ENCODE peak calls at places on chromosome X, in four cellular contexts. One of them, this sample, is unnamed.

GRCh38 chrX:110341189-110342035 is 17.2 kb upstream of the RTL9 start:
- DNase-seq in activated CD8-positive, alpha-beta memory T cell treated with anti-CD3 and anti-CD28 coated beads for 1 hour: no peak
- DNase-seq in amniotic stem cell: peak
- DNase-seq in kidney glomerular epithelial cell: no peak
- DNase-seq in this sample: no peak

GRCh38 chrX:20253232-20253543 is 13.5 kb downstream of the RPS6KA3 start:
- DNase-seq in activated CD8-positive, alpha-beta memory T cell treated with anti-CD3 and anti-CD28 coated beads for 1 hour: no peak
- DNase-seq in amniotic stem cell: no peak
- DNase-seq in kidney glomerular epithelial cell: no peak
- DNase-seq in this sample: no peak

GRCh38 chrX:28324306-28324705 is 262.9 kb upstream of the IL1RAPL1 start:
- DNase-seq in activated CD8-positive, alpha-beta memory T cell treated with anti-CD3 and anti-CD28 coated beads for 1 hour: no peak
- DNase-seq in amniotic stem cell: no peak
- DNase-seq in kidney glomerular epithelial cell: no peak
- DNase-seq in this sample: no peak

GRCh38 chrX:100980608-100981497 is 11.3 kb downstream of the ARL13A start:
- DNase-seq in activated CD8-positive, alpha-beta memory T cell treated with anti-CD3 and anti-CD28 coated beads for 1 hour: no peak
- DNase-seq in amniotic stem cell: peak
- DNase-seq in kidney glomerular epithelial cell: no peak
- DNase-seq in this sample: peak

GRCh38 chrX:716136-716535 is 85.5 kb downstream of the SHOX start:
- DNase-seq in activated CD8-positive, alpha-beta memory T cell treated with anti-CD3 and anti-CD28 coated beads for 1 hour: no peak
- DNase-seq in amniotic stem cell: no peak
- DNase-seq in kidney glomerular epithelial cell: no peak
- DNase-seq in this sample: no peak

GRCh38 chrX:43269201-43269600 is 386.9 kb upstream of the MAOA start:
- DNase-seq in activated CD8-positive, alpha-beta memory T cell treated with anti-CD3 and anti-CD28 coated beads for 1 hour: no peak
- DNase-seq in amniotic stem cell: no peak
- DNase-seq in kidney glomerular epithelial cell: no peak
- DNase-seq in this sample: no peak

GRCh38 chrX:14673764-14674163 is 144.4 kb downstream of the GLRA2 start:
- DNase-seq in activated CD8-positive, alpha-beta memory T cell treated with anti-CD3 and anti-CD28 coated beads for 1 hour: no peak
- DNase-seq in amniotic stem cell: peak
- DNase-seq in kidney glomerular epithelial cell: peak
- DNase-seq in this sample: no peak

GRCh38 chrX:69136546-69137331 is 28.5 kb downstream of the PJA1 start:
- DNase-seq in activated CD8-positive, alpha-beta memory T cell treated with anti-CD3 and anti-CD28 coated beads for 1 hour: no peak
- DNase-seq in amniotic stem cell: no peak
- DNase-seq in kidney glomerular epithelial cell: no peak
- DNase-seq in this sample: peak

GRCh38 chrX:1657367-1658082 is 42.7 kb downstream of the ASMT start:
- DNase-seq in activated CD8-positive, alpha-beta memory T cell treated with anti-CD3 and anti-CD28 coated beads for 1 hour: peak
- DNase-seq in amniotic stem cell: no peak
- DNase-seq in kidney glomerular epithelial cell: peak
- DNase-seq in this sample: no peak

GRCh38 chrX:112731793-112732192 is 52.1 kb upstream of the LHFPL1 start:
- DNase-seq in activated CD8-positive, alpha-beta memory T cell treated with anti-CD3 and anti-CD28 coated beads for 1 hour: no peak
- DNase-seq in amniotic stem cell: peak
- DNase-seq in kidney glomerular epithelial cell: no peak
- DNase-seq in this sample: no peak

GRCh38 chrX:24360272-24360671 is at the start of gene SUPT20HL1:
- DNase-seq in activated CD8-positive, alpha-beta memory T cell treated with anti-CD3 and anti-CD28 coated beads for 1 hour: no peak
- DNase-seq in amniotic stem cell: no peak
- DNase-seq in kidney glomerular epithelial cell: no peak
- DNase-seq in this sample: no peak

GRCh38 chrX:135010921-135011320 is 11.4 kb downstream of the RTL8B start:
- DNase-seq in activated CD8-positive, alpha-beta memory T cell treated with anti-CD3 and anti-CD28 coated beads for 1 hour: no peak
- DNase-seq in amniotic stem cell: no peak
- DNase-seq in kidney glomerular epithelial cell: no peak
- DNase-seq in this sample: no peak

GRCh38 chrX:115560978-115561604 is at the start of gene PLS3:
- DNase-seq in activated CD8-positive, alpha-beta memory T cell treated with anti-CD3 and anti-CD28 coated beads for 1 hour: no peak
- DNase-seq in amniotic stem cell: peak
- DNase-seq in kidney glomerular epithelial cell: peak
- DNase-seq in this sample: peak

GRCh38 chrX:70613295-70613694 is 168.7 kb downstream of the DLG3 start:
- DNase-seq in activated CD8-positive, alpha-beta memory T cell treated with anti-CD3 and anti-CD28 coated beads for 1 hour: no peak
- DNase-seq in amniotic stem cell: no peak
- DNase-seq in kidney glomerular epithelial cell: no peak
- DNase-seq in this sample: no peak

GRCh38 chrX:38654302-38654701 is 93.0 kb downstream of the TSPAN7 start:
- DNase-seq in activated CD8-positive, alpha-beta memory T cell treated with anti-CD3 and anti-CD28 coated beads for 1 hour: no peak
- DNase-seq in amniotic stem cell: no peak
- DNase-seq in kidney glomerular epithelial cell: peak
- DNase-seq in this sample: no peak

GRCh38 chrX:54950730-54951375 is 30.2 kb downstream of the TRO start:
- DNase-seq in activated CD8-positive, alpha-beta memory T cell treated with anti-CD3 and anti-CD28 coated beads for 1 hour: no peak
- DNase-seq in amniotic stem cell: no peak
- DNase-seq in kidney glomerular epithelial cell: no peak
- DNase-seq in this sample: no peak

GRCh38 chrX:17700976-17701375 is 36.3 kb upstream of the SCML1 start:
- DNase-seq in activated CD8-positive, alpha-beta memory T cell treated with anti-CD3 and anti-CD28 coated beads for 1 hour: no peak
- DNase-seq in amniotic stem cell: no peak
- DNase-seq in kidney glomerular epithelial cell: no peak
- DNase-seq in this sample: no peak

GRCh38 chrX:29491659-29492058 is 723.7 kb upstream of the MAGEB2 start:
- DNase-seq in activated CD8-positive, alpha-beta memory T cell treated with anti-CD3 and anti-CD28 coated beads for 1 hour: no peak
- DNase-seq in amniotic stem cell: no peak
- DNase-seq in kidney glomerular epithelial cell: no peak
- DNase-seq in this sample: no peak

GRCh38 chrX:3026074-3026588 is 15.1 kb upstream of the ARSF start:
- DNase-seq in activated CD8-positive, alpha-beta memory T cell treated with anti-CD3 and anti-CD28 coated beads for 1 hour: no peak
- DNase-seq in amniotic stem cell: no peak
- DNase-seq in kidney glomerular epithelial cell: no peak
- DNase-seq in this sample: no peak

GRCh38 chrX:31228415-31228832 is 156.6 kb upstream of the FTHL17 start:
- DNase-seq in activated CD8-positive, alpha-beta memory T cell treated with anti-CD3 and anti-CD28 coated beads for 1 hour: no peak
- DNase-seq in amniotic stem cell: no peak
- DNase-seq in kidney glomerular epithelial cell: no peak
- DNase-seq in this sample: no peak

GRCh38 chrX:120514236-120514635 is 45.1 kb upstream of the LAMP2 start:
- DNase-seq in activated CD8-positive, alpha-beta memory T cell treated with anti-CD3 and anti-CD28 coated beads for 1 hour: no peak
- DNase-seq in amniotic stem cell: no peak
- DNase-seq in kidney glomerular epithelial cell: peak
- DNase-seq in this sample: no peak

GRCh38 chrX:66221856-66222255 is 57.8 kb downstream of the HEPH start:
- DNase-seq in activated CD8-positive, alpha-beta memory T cell treated with anti-CD3 and anti-CD28 coated beads for 1 hour: no peak
- DNase-seq in amniotic stem cell: no peak
- DNase-seq in kidney glomerular epithelial cell: no peak
- DNase-seq in this sample: no peak

GRCh38 chrX:44975666-44976263 is 102.8 kb downstream of the KDM6A start:
- DNase-seq in activated CD8-positive, alpha-beta memory T cell treated with anti-CD3 and anti-CD28 coated beads for 1 hour: no peak
- DNase-seq in amniotic stem cell: no peak
- DNase-seq in kidney glomerular epithelial cell: no peak
- DNase-seq in this sample: no peak

GRCh38 chrX:53695901-53696300 is 9.4 kb upstream of the HUWE1 start:
- DNase-seq in activated CD8-positive, alpha-beta memory T cell treated with anti-CD3 and anti-CD28 coated beads for 1 hour: no peak
- DNase-seq in amniotic stem cell: no peak
- DNase-seq in kidney glomerular epithelial cell: no peak
- DNase-seq in this sample: no peak

GRCh38 chrX:20521245-20521644 is 254.5 kb upstream of the RPS6KA3 start:
- DNase-seq in activated CD8-positive, alpha-beta memory T cell treated with anti-CD3 and anti-CD28 coated beads for 1 hour: no peak
- DNase-seq in amniotic stem cell: peak
- DNase-seq in kidney glomerular epithelial cell: no peak
- DNase-seq in this sample: no peak

GRCh38 chrX:112636288-112636687 is 43.5 kb downstream of the LHFPL1 start:
- DNase-seq in activated CD8-positive, alpha-beta memory T cell treated with anti-CD3 and anti-CD28 coated beads for 1 hour: no peak
- DNase-seq in amniotic stem cell: peak
- DNase-seq in kidney glomerular epithelial cell: peak
- DNase-seq in this sample: no peak

GRCh38 chrX:101347859-101348451 is 587 bp downstream of the TIMM8A start:
- DNase-seq in activated CD8-positive, alpha-beta memory T cell treated with anti-CD3 and anti-CD28 coated beads for 1 hour: no peak
- DNase-seq in amniotic stem cell: no peak
- DNase-seq in kidney glomerular epithelial cell: no peak
- DNase-seq in this sample: no peak

GRCh38 chrX:86141786-86142185 is 6.5 kb upstream of the DACH2 start:
- DNase-seq in activated CD8-positive, alpha-beta memory T cell treated with anti-CD3 and anti-CD28 coated beads for 1 hour: no peak
- DNase-seq in amniotic stem cell: no peak
- DNase-seq in kidney glomerular epithelial cell: no peak
- DNase-seq in this sample: no peak